ENCODE peak calls at places on chromosomes 16 and 17, in eight cellular contexts. K is mucosa of descending colon, G is transverse colon, L is tibial nerve, W is GM12878, H is heart left ventricle, A is mammary epithelial cell, F is cardiac muscle cell. X is an unnamed sample.
A peak's percentile ranks its signal among the peaks of the same experiment; 100 is the strongest.

GRCh38 chr16:48617711-48618148 is 7.8 kb upstream of the N4BP1 start:
- DNase-seq in W (no peak), H (peak; percentile 82), A (no peak), L (peak; percentile 47), G (no peak), K (no peak), F (peak; percentile 87), X (no peak)

GRCh38 chr17:49239963-49240362 is 9.4 kb upstream of the PHOSPHO1 start:
- DNase-seq in W (no peak), A (no peak), K (no peak), G (no peak), L (no peak), F (no peak), H (no peak), X (no peak)

GRCh38 chr16:82651921-82652601 is 25.3 kb downstream of the CDH13 start:
- DNase-seq in K (no peak), A (no peak), G (peak; percentile 20), L (no peak), F (no peak), W (peak; percentile 74), H (no peak), X (no peak)

GRCh38 chr17:31008374-31009035 is 37.7 kb downstream of the RNF135 start:
- DNase-seq in L (peak; percentile 26), F (peak; percentile 79), G (peak; percentile 64), K (peak; percentile 78), A (peak; percentile 72), W (no peak), H (peak; percentile 54), X (peak; percentile 53)

GRCh38 chr17:19769946-19770652 is 22.0 kb upstream of the ALDH3A1 start:
- DNase-seq in L (no peak), F (peak; percentile 54), W (no peak), K (no peak), A (no peak), H (no peak), G (no peak), X (no peak)

GRCh38 chr17:11309033-11309432 is 68.0 kb downstream of the SHISA6 start:
- DNase-seq in K (no peak), W (no peak), L (no peak), A (no peak), H (no peak), F (no peak), G (no peak), X (no peak)

GRCh38 chr16:80938035-80938927 is 68.4 kb downstream of the CMC2 start:
- DNase-seq in F (peak; percentile 99), H (peak; percentile 32), A (peak; percentile 35), G (peak; percentile 15), L (peak; percentile 53), K (no peak), W (no peak), X (peak; percentile 56)

GRCh38 chr16:19963306-19963705 is 78.7 kb upstream of the GPRC5B start:
- DNase-seq in H (peak; percentile 43), G (no peak), A (no peak), L (peak; percentile 5), K (no peak), F (no peak), W (no peak), X (no peak)

GRCh38 chr17:68600123-68600880 is 865 bp downstream of the FAM20A start:
- DNase-seq in A (peak; percentile 27), G (peak; percentile 10), H (peak; percentile 49), K (peak; percentile 54), W (no peak), L (no peak), F (no peak), X (peak; percentile 63)

GRCh38 chr16:68300736-68301459 is 9.8 kb downstream of the SLC7A6OS start:
- DNase-seq in F (peak; percentile 53), W (no peak), G (no peak), K (no peak), A (no peak), L (no peak), H (no peak), X (no peak)

GRCh38 chr16:81634380-81635121 is 144.5 kb upstream of the PLCG2 start:
- DNase-seq in F (peak; percentile 37), K (no peak), W (no peak), A (no peak), L (no peak), G (no peak), H (no peak), X (no peak)

GRCh38 chr16:83113811-83114210 is 487.0 kb downstream of the CDH13 start:
- DNase-seq in H (no peak), G (no peak), L (no peak), W (no peak), F (no peak), K (no peak), A (no peak), X (no peak)

GRCh38 chr16:72400257-72401078 is 228.5 kb upstream of the PMFBP1 start:
- DNase-seq in A (peak; percentile 28), G (peak; percentile 24), F (peak; percentile 84), K (no peak), L (peak; percentile 66), H (peak; percentile 19), W (peak; percentile 7), X (no peak)

GRCh38 chr16:79167893-79168292 is 432.6 kb downstream of the MAF start:
- DNase-seq in K (no peak), H (no peak), W (no peak), A (no peak), G (no peak), L (no peak), F (no peak), X (no peak)

GRCh38 chr17:6627019-6627418 is 13.5 kb downstream of the KIAA0753 start:
- DNase-seq in A (no peak), H (no peak), K (no peak), L (no peak), W (no peak), G (no peak), F (peak; percentile 26), X (no peak)

GRCh38 chr16:66295191-66295590 is 71.3 kb upstream of the CDH5 start:
- DNase-seq in K (no peak), H (no peak), A (no peak), F (no peak), L (no peak), G (no peak), W (no peak), X (no peak)

GRCh38 chr17:38585805-38586529 is 19.8 kb downstream of the SRCIN1 start:
- DNase-seq in F (no peak), W (no peak), K (no peak), L (no peak), A (no peak), G (no peak), H (no peak), X (no peak)

GRCh38 chr16:66030036-66030435 is 336.5 kb upstream of the CDH5 start:
- DNase-seq in L (no peak), F (peak; percentile 79), H (no peak), A (no peak), W (no peak), K (no peak), G (no peak), X (no peak)

GRCh38 chr17:38584350-38584925 is 21.3 kb downstream of the SRCIN1 start:
- DNase-seq in K (peak; percentile 65), W (no peak), L (peak; percentile 28), H (peak; percentile 52), A (peak; percentile 54), F (peak; percentile 72), G (peak; percentile 73), X (peak; percentile 75)

GRCh38 chr17:11550431-11550830 is 47.8 kb upstream of the DNAH9 start:
- DNase-seq in G (no peak), H (no peak), L (no peak), A (no peak), K (no peak), F (no peak), W (no peak), X (no peak)

GRCh38 chr17:66790476-66791061 is 44.3 kb upstream of the CACNG5 start:
- DNase-seq in F (peak; percentile 18), A (no peak), L (no peak), K (no peak), H (no peak), G (no peak), W (no peak), X (no peak)

GRCh38 chr16:86396918-86397317 is 113.4 kb upstream of the FOXF1 start:
- DNase-seq in A (peak; percentile 80), G (peak; percentile 53), L (no peak), K (no peak), W (no peak), F (peak; percentile 75), H (no peak), X (no peak)
- H3K4me3 ChIP-seq in A (no peak overlapping the region), G (no peak overlapping the region), L (no peak overlapping the region), K (no peak overlapping the region), W (no peak overlapping the region), F (no peak overlapping the region), H (no peak overlapping the region), X (no peak overlapping the region)

DNA sequence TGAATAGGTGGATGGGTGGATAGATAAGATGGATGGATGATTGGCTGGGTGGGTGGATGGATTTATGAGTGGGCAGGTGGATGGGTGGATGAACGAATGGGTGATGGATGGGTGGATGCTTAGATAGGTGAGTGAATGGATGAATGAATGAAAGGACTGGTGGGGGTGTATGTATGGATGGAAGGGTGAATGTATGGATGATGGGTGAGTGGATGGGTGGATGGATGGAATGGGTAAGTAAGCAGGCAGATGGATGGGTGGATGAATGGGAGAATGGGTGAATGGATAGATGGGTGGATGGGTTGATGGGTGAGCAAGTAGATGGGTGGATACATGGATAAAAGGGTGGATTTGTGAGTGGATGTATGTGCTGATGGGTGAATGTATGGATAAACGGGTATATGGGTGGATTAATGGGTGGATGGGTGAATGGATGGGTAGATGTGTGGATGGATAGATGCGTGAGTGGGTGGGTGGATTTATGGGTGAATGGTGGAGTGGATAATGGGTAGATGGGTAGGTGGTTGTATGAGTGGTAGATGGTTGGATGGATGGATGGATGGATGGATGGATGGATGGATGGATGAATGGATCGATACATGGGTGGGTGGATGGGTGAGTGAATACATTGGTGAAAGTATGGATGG is 682.6 kb downstream of the HS3ST4 start:
- DNase-seq in A (no peak), G (no peak), L (no peak), W (no peak), F (no peak), K (no peak), H (no peak), X (no peak)
- H3K9me3 ChIP-seq in A (peaks cover 27% of the 10 kb centered on the region), G (no peaks in the 10 kb centered on the region), L (no peaks in the 10 kb centered on the region), W (no peaks in the 10 kb centered on the region), F (no peaks in the 10 kb centered on the region), K (peaks cover 11% of the 10 kb centered on the region), H (no peaks in the 10 kb centered on the region), X (no peaks in the 10 kb centered on the region)

GRCh38 chr17:43754947-43755346 is 3.6 kb downstream of the SOST start:
- DNase-seq in W (no peak), H (no peak), A (no peak), K (no peak), G (no peak), F (no peak), L (no peak), X (no peak)
- TF ChIP-seq CTCF in W (no peak), H (no peak), A (no peak), K (no peak), G (no peak), F (no peak), L (no peak), X (no peak)

GRCh38 chr17:56593741-56594527 is 435 bp downstream of the NOG start:
- DNase-seq in W (no peak), G (peak; percentile 16), H (peak; percentile 48), K (peak; percentile 63), F (peak; percentile 66), L (peak; percentile 29), A (peak; percentile 79), X (peak; percentile 65)
- H3K4me3 ChIP-seq in W (peak overlapping the region; percentile 11), G (peak overlapping the region; percentile 29), H (peak overlapping the region; percentile 57), K (no peak overlapping the region), F (peak overlapping the region; percentile 67), L (peak overlapping the region; percentile 41), A (peak overlapping the region; percentile 89), X (peak overlapping the region; percentile 81)

X was measured in psoas muscle.